ENCODE peak calls at places on chromosome 20, in eight cellular contexts. B, E, J, M, V, X, G and T are unnamed samples.

GRCh38 chr20:8095648-8096572 is 36.2 kb upstream of the PLCB1 start:
- DNase-seq in B (peak; percentile 56), E (no peak), J (no peak), M (no peak), V (no peak), X (no peak), G (no peak), T (no peak)

GRCh38 chr20:21251278-21251677 is 51.9 kb upstream of the XRN2 start:
- DNase-seq in B (no peak), E (no peak), J (no peak), M (no peak), V (no peak), X (no peak), G (no peak), T (no peak)

GRCh38 chr20:62010551-62011402 is 54.9 kb downstream of the TAF4 start:
- DNase-seq in B (no peak), E (peak; percentile 51), J (peak; percentile 61), M (peak; percentile 20), V (peak; percentile 26), X (peak; percentile 32), G (peak; percentile 64), T (peak; percentile 67)

GRCh38 chr20:31476648-31477220 is 1.6 kb downstream of the REM1 start:
- DNase-seq in B (no peak), E (no peak), J (no peak), M (no peak), V (no peak), X (no peak), G (no peak), T (no peak)

GRCh38 chr20:4549711-4550259 is 171.9 kb upstream of the PRND start:
- DNase-seq in B (no peak), E (no peak), J (no peak), M (no peak), V (no peak), X (no peak), G (no peak), T (no peak)

GRCh38 chr20:15378151-15378550 is 1040.7 kb upstream of the FLRT3 start:
- DNase-seq in B (no peak), E (no peak), J (no peak), M (no peak), V (no peak), X (no peak), G (no peak), T (no peak)

GRCh38 chr20:34532751-34533150 is 16.5 kb downstream of the DYNLRB1 start:
- DNase-seq in B (no peak), E (no peak), J (no peak), M (no peak), V (no peak), X (no peak), G (no peak), T (no peak)

GRCh38 chr20:6887966-6888365 is 120.5 kb downstream of the BMP2 start:
- DNase-seq in B (no peak), E (no peak), J (peak; percentile 7), M (no peak), V (no peak), X (no peak), G (no peak), T (no peak)

GRCh38 chr20:1876217-1876921 is 18.8 kb upstream of the SIRPA start:
- DNase-seq in B (no peak), E (no peak), J (no peak), M (no peak), V (no peak), X (no peak), G (no peak), T (no peak)

GRCh38 chr20:38116409-38117165 is 48.5 kb downstream of the TGM2 start:
- DNase-seq in B (no peak), E (no peak), J (no peak), M (no peak), V (no peak), X (no peak), G (no peak), T (no peak)

GRCh38 chr20:38139919-38140753 is 24.9 kb downstream of the TGM2 start:
- DNase-seq in B (no peak), E (no peak), J (peak; percentile 56), M (no peak), V (no peak), X (no peak), G (no peak), T (no peak)

GRCh38 chr20:4585104-4585753 is 136.5 kb upstream of the PRND start:
- DNase-seq in B (peak; percentile 80), E (no peak), J (no peak), M (no peak), V (no peak), X (no peak), G (no peak), T (no peak)

GRCh38 chr20:845226-845868 is 11.8 kb downstream of the FAM110A start:
- DNase-seq in B (no peak), E (no peak), J (no peak), M (no peak), V (no peak), X (no peak), G (no peak), T (peak; percentile 36)

GRCh38 chr20:37365760-37366638 is 20.1 kb downstream of the SRC start:
- DNase-seq in B (no peak), E (no peak), J (peak; percentile 70), M (no peak), V (no peak), X (no peak), G (no peak), T (no peak)

GRCh38 chr20:43723735-43724134 is 3.1 kb downstream of the GTSF1L start:
- DNase-seq in B (no peak), E (no peak), J (no peak), M (no peak), V (no peak), X (no peak), G (no peak), T (no peak)

GRCh38 chr20:45872626-45873025 is 8.4 kb upstream of the ZSWIM1 start:
- DNase-seq in B (no peak), E (no peak), J (no peak), M (no peak), V (no peak), X (no peak), G (no peak), T (no peak)

GRCh38 chr20:41249371-41249770 is 68.2 kb downstream of the ZHX3 start:
- DNase-seq in B (peak; percentile 88), E (peak; percentile 30), J (no peak), M (peak; percentile 38), V (peak; percentile 23), X (no peak), G (no peak), T (no peak)

GRCh38 chr20:22456109-22456508 is 128.3 kb downstream of the FOXA2 start:
- DNase-seq in B (no peak), E (no peak), J (no peak), M (no peak), V (no peak), X (no peak), G (no peak), T (no peak)

GRCh38 chr20:19824861-19825260 is 66.8 kb downstream of the RIN2 start:
- DNase-seq in B (no peak), E (no peak), J (no peak), M (no peak), V (no peak), X (no peak), G (no peak), T (no peak)

GRCh38 chr20:24475356-24475755 is 5.9 kb downstream of the SYNDIG1 start:
- DNase-seq in B (no peak), E (no peak), J (no peak), M (no peak), V (no peak), X (no peak), G (no peak), T (no peak)

GRCh38 chr20:14498809-14499208 is 161.4 kb upstream of the FLRT3 start:
- DNase-seq in B (peak; percentile 31), E (no peak), J (no peak), M (no peak), V (no peak), X (no peak), G (no peak), T (no peak)

GRCh38 chr20:57951549-57951948 is 241.7 kb upstream of the PMEPA1 start:
- DNase-seq in B (no peak), E (no peak), J (no peak), M (no peak), V (no peak), X (no peak), G (no peak), T (no peak)

GRCh38 chr20:57330998-57331397 is 1.4 kb downstream of the SPO11 start:
- DNase-seq in B (no peak), E (no peak), J (peak; percentile 62), M (no peak), V (no peak), X (no peak), G (no peak), T (no peak)

GRCh38 chr20:2305946-2306345 is 10.1 kb downstream of the TGM3 start:
- DNase-seq in B (no peak), E (no peak), J (no peak), M (no peak), V (no peak), X (no peak), G (no peak), T (no peak)

GRCh38 chr20:34634392-34634791 is 42.5 kb downstream of the PIGU start:
- DNase-seq in B (no peak), E (no peak), J (no peak), M (no peak), V (no peak), X (no peak), G (no peak), T (no peak)

GRCh38 chr20:4483481-4483880 is 238.2 kb upstream of the PRND start:
- DNase-seq in B (no peak), E (no peak), J (no peak), M (no peak), V (no peak), X (no peak), G (no peak), T (no peak)

GRCh38 chr20:41182296-41183212 is 45.2 kb downstream of the PLCG1 start:
- DNase-seq in B (no peak), E (no peak), J (no peak), M (no peak), V (no peak), X (no peak), G (peak; percentile 27), T (peak; percentile 22)

GRCh38 chr20:48457261-48458002 is 370.4 kb downstream of the PREX1 start:
- DNase-seq in B (no peak), E (no peak), J (no peak), M (no peak), V (no peak), X (no peak), G (no peak), T (no peak)

GRCh38 chr20:35443003-35443402 is 5.0 kb upstream of the GDF5 start:
- DNase-seq in B (no peak), E (no peak), J (no peak), M (no peak), V (no peak), X (no peak), G (no peak), T (no peak)

GRCh38 chr20:1813101-1813529 is 82.1 kb upstream of the SIRPA start:
- DNase-seq in B (peak; percentile 81), E (no peak), J (no peak), M (peak; percentile 90), V (no peak), X (no peak), G (no peak), T (no peak)

GRCh38 chr20:35791823-35792222 is 20.0 kb downstream of the PHF20 start:
- DNase-seq in B (peak; percentile 37), E (no peak), J (peak; percentile 54), M (peak; percentile 65), V (no peak), X (no peak), G (no peak), T (no peak)

GRCh38 chr20:40502431-40502992 is 186.5 kb downstream of the MAFB start:
- DNase-seq in B (no peak), E (no peak), J (no peak), M (no peak), V (no peak), X (no peak), G (no peak), T (no peak)